ENCODE peak calls at places on chromosomes 7 and 10, in nine cellular contexts. One of them, this sample, is unnamed.

GRCh38 chr10:43172645-43173044 is 34.4 kb downstream of the CSGALNACT2 start:
- DNase-seq in nephron progenitor cell: no peak
- DNase-seq in ovary: no peak
- DNase-seq in PC-3: no peak
- DNase-seq in fibroblast of villous mesenchyme: peak
- DNase-seq in pancreas: no peak
- DNase-seq in B cell: no peak
- DNase-seq in BJ: no peak
- DNase-seq in GM13976: no peak
- DNase-seq in this sample: no peak

GRCh38 chr10:131091682-131092081 is 219.8 kb downstream of the TCERG1L start:
- DNase-seq in nephron progenitor cell: no peak
- DNase-seq in ovary: no peak
- DNase-seq in PC-3: no peak
- DNase-seq in fibroblast of villous mesenchyme: no peak
- DNase-seq in pancreas: no peak
- DNase-seq in B cell: no peak
- DNase-seq in BJ: no peak
- DNase-seq in GM13976: no peak
- DNase-seq in this sample: no peak

GRCh38 chr10:44955408-44956070 is 4.1 kb upstream of the RASSF4 start:
- DNase-seq in nephron progenitor cell: no peak
- DNase-seq in ovary: no peak
- DNase-seq in PC-3: no peak
- DNase-seq in fibroblast of villous mesenchyme: no peak
- DNase-seq in pancreas: no peak
- DNase-seq in B cell: no peak
- DNase-seq in BJ: no peak
- DNase-seq in GM13976: no peak
- DNase-seq in this sample: no peak

GRCh38 chr7:7857143-7857583 is 111.4 kb upstream of the GLCCI1 start:
- DNase-seq in nephron progenitor cell: no peak
- DNase-seq in ovary: no peak
- DNase-seq in PC-3: no peak
- DNase-seq in fibroblast of villous mesenchyme: no peak
- DNase-seq in pancreas: no peak
- DNase-seq in B cell: peak
- DNase-seq in BJ: no peak
- DNase-seq in GM13976: peak
- DNase-seq in this sample: no peak

GRCh38 chr10:133165556-133166503 is 5.8 kb downstream of the KNDC1 start:
- DNase-seq in nephron progenitor cell: no peak
- DNase-seq in ovary: no peak
- DNase-seq in PC-3: no peak
- DNase-seq in fibroblast of villous mesenchyme: no peak
- DNase-seq in pancreas: no peak
- DNase-seq in B cell: no peak
- DNase-seq in BJ: no peak
- DNase-seq in GM13976: no peak
- DNase-seq in this sample: peak

GRCh38 chr7:108014747-108015682 is 12.1 kb upstream of the LAMB1 start:
- DNase-seq in nephron progenitor cell: no peak
- DNase-seq in ovary: no peak
- DNase-seq in PC-3: peak
- DNase-seq in fibroblast of villous mesenchyme: peak
- DNase-seq in pancreas: no peak
- DNase-seq in B cell: no peak
- DNase-seq in BJ: no peak
- DNase-seq in GM13976: no peak
- DNase-seq in this sample: no peak

GRCh38 chr10:102200751-102201640 is 25.1 kb upstream of the ELOVL3 start:
- DNase-seq in nephron progenitor cell: no peak
- DNase-seq in ovary: no peak
- DNase-seq in PC-3: no peak
- DNase-seq in fibroblast of villous mesenchyme: no peak
- DNase-seq in pancreas: no peak
- DNase-seq in B cell: peak
- DNase-seq in BJ: no peak
- DNase-seq in GM13976: no peak
- DNase-seq in this sample: no peak

GRCh38 chr7:43737467-43738127 is 8.3 kb upstream of the COA1 start:
- DNase-seq in nephron progenitor cell: no peak
- DNase-seq in ovary: no peak
- DNase-seq in PC-3: no peak
- DNase-seq in fibroblast of villous mesenchyme: no peak
- DNase-seq in pancreas: no peak
- DNase-seq in B cell: no peak
- DNase-seq in BJ: no peak
- DNase-seq in GM13976: no peak
- DNase-seq in this sample: no peak

GRCh38 chr10:132178046-132178445 is 8.7 kb upstream of the DPYSL4 start:
- DNase-seq in nephron progenitor cell: no peak
- DNase-seq in ovary: no peak
- DNase-seq in PC-3: no peak
- DNase-seq in fibroblast of villous mesenchyme: no peak
- DNase-seq in pancreas: no peak
- DNase-seq in B cell: no peak
- DNase-seq in BJ: no peak
- DNase-seq in GM13976: no peak
- DNase-seq in this sample: no peak

GRCh38 chr10:69766161-69766910 is 35.4 kb upstream of the COL13A1 start:
- DNase-seq in nephron progenitor cell: no peak
- DNase-seq in ovary: no peak
- DNase-seq in PC-3: no peak
- DNase-seq in fibroblast of villous mesenchyme: no peak
- DNase-seq in pancreas: no peak
- DNase-seq in B cell: no peak
- DNase-seq in BJ: no peak
- DNase-seq in GM13976: no peak
- DNase-seq in this sample: no peak

GRCh38 chr10:131858118-131858515 is 42.7 kb upstream of the PPP2R2D start:
- DNase-seq in nephron progenitor cell: no peak
- DNase-seq in ovary: no peak
- DNase-seq in PC-3: no peak
- DNase-seq in fibroblast of villous mesenchyme: no peak
- DNase-seq in pancreas: no peak
- DNase-seq in B cell: no peak
- DNase-seq in BJ: no peak
- DNase-seq in GM13976: no peak
- DNase-seq in this sample: peak

GRCh38 chr7:1742555-1743303 is 72.7 kb downstream of the ELFN1 start:
- DNase-seq in nephron progenitor cell: no peak
- DNase-seq in ovary: peak
- DNase-seq in PC-3: peak
- DNase-seq in fibroblast of villous mesenchyme: peak
- DNase-seq in pancreas: peak
- DNase-seq in B cell: no peak
- DNase-seq in BJ: no peak
- DNase-seq in GM13976: peak
- DNase-seq in this sample: peak

GRCh38 chr10:61486738-61487396 is 33.7 kb upstream of the TMEM26 start:
- DNase-seq in nephron progenitor cell: no peak
- DNase-seq in ovary: no peak
- DNase-seq in PC-3: peak
- DNase-seq in fibroblast of villous mesenchyme: peak
- DNase-seq in pancreas: no peak
- DNase-seq in B cell: no peak
- DNase-seq in BJ: peak
- DNase-seq in GM13976: no peak
- DNase-seq in this sample: no peak

GRCh38 chr10:103265712-103266329 is 11.1 kb upstream of the INA start:
- DNase-seq in nephron progenitor cell: peak
- DNase-seq in ovary: peak
- DNase-seq in PC-3: peak
- DNase-seq in fibroblast of villous mesenchyme: peak
- DNase-seq in pancreas: peak
- DNase-seq in B cell: no peak
- DNase-seq in BJ: no peak
- DNase-seq in GM13976: peak
- DNase-seq in this sample: no peak

GRCh38 chr10:129272171-129272570 is 194.9 kb upstream of the MGMT start:
- DNase-seq in nephron progenitor cell: no peak
- DNase-seq in ovary: no peak
- DNase-seq in PC-3: no peak
- DNase-seq in fibroblast of villous mesenchyme: no peak
- DNase-seq in pancreas: no peak
- DNase-seq in B cell: no peak
- DNase-seq in BJ: no peak
- DNase-seq in GM13976: no peak
- DNase-seq in this sample: no peak

DNA sequence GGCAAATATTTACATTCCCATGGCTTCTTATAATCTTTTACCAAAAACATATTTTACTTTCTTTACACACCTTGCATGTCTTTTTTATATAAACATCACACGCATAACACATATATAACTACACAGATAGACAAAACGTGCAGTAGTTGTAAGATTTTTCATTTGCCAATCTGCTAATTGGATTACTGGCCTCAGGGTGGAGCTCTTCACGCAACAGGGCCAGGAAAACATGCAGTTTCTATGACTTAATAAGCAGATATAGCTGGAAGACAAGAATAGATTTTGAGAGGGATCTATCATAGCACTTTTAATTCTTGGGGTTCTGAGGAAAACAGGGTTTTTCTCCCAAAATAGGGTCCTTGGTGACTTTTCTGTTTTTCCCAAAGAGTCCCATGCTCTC is 12.7 kb downstream of the ACADSB start:
- DNase-seq in nephron progenitor cell: no peak
- DNase-seq in ovary: no peak
- DNase-seq in PC-3: no peak
- DNase-seq in fibroblast of villous mesenchyme: no peak
- DNase-seq in pancreas: no peak
- DNase-seq in B cell: no peak
- DNase-seq in BJ: no peak
- DNase-seq in GM13976: no peak
- DNase-seq in this sample: no peak
- TF ChIP-seq CTCF in nephron progenitor cell: peak
- TF ChIP-seq CTCF in ovary: no peak
- TF ChIP-seq CTCF in PC-3: peak
- TF ChIP-seq CTCF in fibroblast of villous mesenchyme: peak
- TF ChIP-seq CTCF in pancreas: no peak
- TF ChIP-seq CTCF in B cell: no peak
- TF ChIP-seq CTCF in BJ: peak
- TF ChIP-seq CTCF in GM13976: peak
- TF ChIP-seq CTCF in this sample: no peak

DNA sequence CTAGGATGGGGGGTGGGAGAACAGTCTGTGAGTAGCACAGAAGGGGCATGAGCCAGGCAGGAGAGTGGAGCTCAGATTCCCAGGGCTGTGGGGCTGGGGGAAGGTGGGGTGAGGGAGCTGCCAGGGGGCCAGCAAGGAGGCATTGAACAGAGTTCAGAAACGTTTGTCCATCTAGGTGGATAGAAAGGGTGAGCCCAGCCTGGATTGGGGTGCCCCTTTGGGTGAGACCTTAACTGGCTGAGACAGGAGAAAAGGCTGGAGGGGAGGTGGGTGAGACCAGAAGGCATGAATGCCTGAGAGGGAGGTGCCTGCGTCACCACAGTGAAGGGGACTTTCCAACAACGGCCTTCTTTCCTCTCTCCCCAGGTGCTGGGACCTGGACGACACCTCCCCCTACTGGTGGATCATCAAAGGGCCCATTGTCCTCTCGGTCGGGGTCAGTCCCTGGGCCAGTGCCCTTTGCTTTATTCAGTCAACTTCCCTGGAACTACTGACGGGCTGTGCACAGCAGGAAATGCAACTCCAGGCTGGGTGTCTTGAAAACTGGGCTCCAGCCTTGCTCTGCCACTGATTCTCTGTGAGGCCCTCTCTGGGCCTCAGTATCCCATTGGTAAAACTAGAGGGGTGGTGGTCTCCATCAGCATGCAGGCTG is 11.0 kb downstream of the GHRHR start:
- DNase-seq in nephron progenitor cell: peak
- DNase-seq in ovary: no peak
- DNase-seq in PC-3: peak
- DNase-seq in fibroblast of villous mesenchyme: peak
- DNase-seq in pancreas: peak
- DNase-seq in B cell: peak
- DNase-seq in BJ: no peak
- DNase-seq in GM13976: peak
- DNase-seq in this sample: no peak
- TF ChIP-seq CTCF in nephron progenitor cell: peak
- TF ChIP-seq CTCF in ovary: no peak
- TF ChIP-seq CTCF in PC-3: peak
- TF ChIP-seq CTCF in fibroblast of villous mesenchyme: peak
- TF ChIP-seq CTCF in pancreas: peak
- TF ChIP-seq CTCF in B cell: peak
- TF ChIP-seq CTCF in BJ: peak
- TF ChIP-seq CTCF in GM13976: peak
- TF ChIP-seq CTCF in this sample: no peak

GRCh38 chr7:27197137-27198042 is 2.5 kb downstream of the HOXA13 start:
- DNase-seq in nephron progenitor cell: no peak
- DNase-seq in ovary: no peak
- DNase-seq in PC-3: peak
- DNase-seq in fibroblast of villous mesenchyme: peak
- DNase-seq in pancreas: no peak
- DNase-seq in B cell: no peak
- DNase-seq in BJ: no peak
- DNase-seq in GM13976: no peak
- DNase-seq in this sample: no peak
- TF ChIP-seq CTCF in nephron progenitor cell: no peak
- TF ChIP-seq CTCF in ovary: no peak
- TF ChIP-seq CTCF in PC-3: no peak
- TF ChIP-seq CTCF in fibroblast of villous mesenchyme: no peak
- TF ChIP-seq CTCF in pancreas: no peak
- TF ChIP-seq CTCF in B cell: no peak
- TF ChIP-seq CTCF in BJ: no peak
- TF ChIP-seq CTCF in GM13976: no peak
- TF ChIP-seq CTCF in this sample: no peak

GRCh38 chr10:58175990-58176910 is 91.4 kb downstream of the IPMK start:
- DNase-seq in nephron progenitor cell: peak
- DNase-seq in ovary: no peak
- DNase-seq in PC-3: peak
- DNase-seq in fibroblast of villous mesenchyme: peak
- DNase-seq in pancreas: no peak
- DNase-seq in B cell: no peak
- DNase-seq in BJ: no peak
- DNase-seq in GM13976: no peak
- DNase-seq in this sample: no peak

GRCh38 chr10:58179238-58179637 is 88.5 kb downstream of the IPMK start:
- DNase-seq in nephron progenitor cell: no peak
- DNase-seq in ovary: no peak
- DNase-seq in PC-3: peak
- DNase-seq in fibroblast of villous mesenchyme: peak
- DNase-seq in pancreas: no peak
- DNase-seq in B cell: no peak
- DNase-seq in BJ: no peak
- DNase-seq in GM13976: no peak
- DNase-seq in this sample: no peak

GRCh38 chr10:58178811-58179210 is 88.9 kb downstream of the IPMK start:
- DNase-seq in nephron progenitor cell: no peak
- DNase-seq in ovary: no peak
- DNase-seq in PC-3: peak
- DNase-seq in fibroblast of villous mesenchyme: peak
- DNase-seq in pancreas: no peak
- DNase-seq in B cell: no peak
- DNase-seq in BJ: no peak
- DNase-seq in GM13976: no peak
- DNase-seq in this sample: no peak

GRCh38 chr10:58174831-58175230 is 92.9 kb downstream of the IPMK start:
- DNase-seq in nephron progenitor cell: no peak
- DNase-seq in ovary: no peak
- DNase-seq in PC-3: no peak
- DNase-seq in fibroblast of villous mesenchyme: no peak
- DNase-seq in pancreas: no peak
- DNase-seq in B cell: no peak
- DNase-seq in BJ: no peak
- DNase-seq in GM13976: no peak
- DNase-seq in this sample: no peak

GRCh38 chr10:58177362-58177947 is 90.2 kb downstream of the IPMK start:
- DNase-seq in nephron progenitor cell: no peak
- DNase-seq in ovary: no peak
- DNase-seq in PC-3: peak
- DNase-seq in fibroblast of villous mesenchyme: peak
- DNase-seq in pancreas: no peak
- DNase-seq in B cell: peak
- DNase-seq in BJ: no peak
- DNase-seq in GM13976: peak
- DNase-seq in this sample: no peak
- TF ChIP-seq CTCF in nephron progenitor cell: peak
- TF ChIP-seq CTCF in ovary: peak
- TF ChIP-seq CTCF in PC-3: peak
- TF ChIP-seq CTCF in fibroblast of villous mesenchyme: peak
- TF ChIP-seq CTCF in pancreas: peak
- TF ChIP-seq CTCF in B cell: peak
- TF ChIP-seq CTCF in BJ: peak
- TF ChIP-seq CTCF in GM13976: no peak
- TF ChIP-seq CTCF in this sample: peak

This sample was measured in natural killer cell.